ENCODE peak calls at places on chromosomes 12 and 14, in four cellular contexts. P is K562, H is GM12878, A is HepG2. S is an unnamed sample.

GRCh38 chr12:131916306-131917138 is 12.6 kb upstream of the PUS1 start:
- DNase-seq in P (peak; percentile 22), H (no peak), A (no peak), S (no peak)

GRCh38 chr12:75556306-75556899 is 45.0 kb upstream of the KRR1 start:
- DNase-seq in H (no peak), A (peak; percentile 34), P (no peak), S (no peak)

GRCh38 chr12:77979597-77980250 is 149.0 kb downstream of the NAV3 start:
- DNase-seq in H (no peak), P (no peak), A (no peak), S (no peak)

GRCh38 chr12:109109756-109110350 is 6.5 kb upstream of the ACACB start:
- DNase-seq in H (no peak), A (no peak), P (no peak), S (no peak)

GRCh38 chr12:112466011-112466422 is 47.3 kb downstream of the PTPN11 start:
- DNase-seq in H (no peak), P (no peak), A (peak; percentile 54), S (no peak)

GRCh38 chr14:38544766-38545165 is 288.9 kb upstream of the CLEC14A start:
- DNase-seq in P (no peak), H (no peak), A (no peak), S (no peak)

GRCh38 chr12:48924617-48925217 is 575 bp downstream of the FKBP11 start:
- DNase-seq in H (peak; percentile 40), P (no peak), A (no peak), S (peak; percentile 69)

GRCh38 chr12:64706366-64706765 is 52.8 kb downstream of the GNS start:
- DNase-seq in P (no peak), H (no peak), A (no peak), S (no peak)

GRCh38 chr12:67517181-67517887 is 131.2 kb upstream of the DYRK2 start:
- DNase-seq in H (no peak), P (peak; percentile 0), A (no peak), S (no peak)

GRCh38 chr12:80041071-80041470 is 58.3 kb upstream of the OTOGL start:
- DNase-seq in H (no peak), P (no peak), A (no peak), S (no peak)

GRCh38 chr12:80038062-80038560 is 61.2 kb upstream of the OTOGL start:
- DNase-seq in H (no peak), A (no peak), P (no peak), S (no peak)

GRCh38 chr12:80044694-80045046 is 54.7 kb upstream of the OTOGL start:
- DNase-seq in P (no peak), H (no peak), A (no peak), S (no peak)

GRCh38 chr12:80041691-80042090 is 57.6 kb upstream of the OTOGL start:
- DNase-seq in P (no peak), A (no peak), H (no peak), S (no peak)

GRCh38 chr12:80040075-80040738 is 59.1 kb upstream of the OTOGL start:
- DNase-seq in A (no peak), P (peak; percentile 3), H (no peak), S (no peak)
- TF ChIP-seq CREM in A (no peak), P (peak; percentile 56), H (no peak), S (no peak)

GRCh38 chr12:45730116-45730841 is 773 bp downstream of the ARID2 start:
- DNase-seq in A (no peak), H (no peak), P (peak; percentile 63), S (peak; percentile 35)
- TF ChIP-seq CREM in A (no peak), H (no peak), P (no peak), S (no peak)

GRCh38 chr12:15274561-15274967 is 47.7 kb upstream of the PTPRO start:
- DNase-seq in A (no peak), H (no peak), P (no peak), S (no peak)
- TF ChIP-seq CREM in A (no peak), H (no peak), P (no peak), S (no peak)

DNA sequence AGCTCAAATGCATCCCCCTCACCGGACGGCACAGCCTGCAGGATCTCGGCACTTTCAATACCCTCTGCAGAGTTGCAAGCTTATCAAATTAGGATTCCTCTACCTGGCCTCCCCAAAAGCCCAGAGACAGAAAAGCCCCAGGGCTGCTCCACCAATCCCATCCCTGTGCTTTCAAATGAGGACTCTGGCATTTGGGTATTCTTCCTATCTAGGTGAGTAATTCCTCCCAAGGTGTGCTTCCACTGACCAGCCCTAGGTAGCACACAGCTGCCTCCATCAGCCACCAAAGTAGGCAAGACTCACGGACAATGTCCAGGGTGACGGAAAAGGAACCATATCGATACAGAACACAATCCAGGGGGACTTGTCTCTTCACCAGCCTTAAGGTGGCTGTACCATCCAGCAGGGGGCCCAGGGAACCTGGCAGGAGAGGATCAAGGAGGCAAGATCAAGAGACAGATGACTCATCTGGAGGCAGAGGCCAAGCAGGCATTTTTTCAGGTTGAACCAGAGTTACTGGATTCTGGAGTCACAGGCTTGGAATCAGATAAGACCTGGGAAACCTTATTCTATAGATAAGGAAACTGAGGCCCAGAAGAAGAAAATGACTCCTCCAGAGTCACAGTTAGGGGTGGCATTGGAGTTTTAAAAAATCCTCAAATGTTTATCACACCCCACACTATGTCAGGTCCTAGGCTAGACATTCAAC is 9.9 kb downstream of the PMEL start:
- DNase-seq in A (peak; percentile 48), H (no peak), P (peak; percentile 57), S (no peak)
- TF ChIP-seq CREM in A (no peak), H (no peak), P (no peak), S (no peak)

S was measured in WTC11.